ENCODE peak calls at places on chromosomes 12 and 14, in five cellular contexts. N is nephron progenitor cell, Y is fibroblast of pulmonary artery, S is tibial nerve, K is activated B cell treated with CpG ODN at 0.5 μM for 24 hours. X is an unnamed sample.

GRCh38 chr14:25696176-25696575 is 646.2 kb upstream of the STXBP6 start:
- DNase-seq in K (no peak), N (no peak), S (no peak), Y (no peak), X (no peak)

GRCh38 chr12:96483116-96483515 is 6.3 kb upstream of the CFAP54 start:
- DNase-seq in Y (no peak), K (no peak), N (no peak), S (no peak), X (no peak)

GRCh38 chr12:94714378-94714777 is 64.0 kb upstream of the TMCC3 start:
- DNase-seq in S (no peak), K (no peak), N (no peak), Y (peak; percentile 38), X (no peak)

GRCh38 chr12:122871851-122872785 is 23.8 kb downstream of the VPS37B start:
- DNase-seq in S (peak; percentile 74), Y (peak; percentile 72), N (no peak), K (peak; percentile 46), X (no peak)

GRCh38 chr14:70315942-70316341 is 43.5 kb downstream of the COX16 start:
- DNase-seq in Y (no peak), S (no peak), N (no peak), K (no peak), X (no peak)

GRCh38 chr12:95553202-95553943 is 2.1 kb upstream of the USP44 start:
- DNase-seq in K (no peak), Y (no peak), S (no peak), N (no peak), X (no peak)

GRCh38 chr12:89856431-89856830 is 147.8 kb upstream of the ATP2B1 start:
- DNase-seq in Y (peak; percentile 93), K (no peak), S (no peak), N (no peak), X (no peak)

GRCh38 chr12:123427036-123427769 is 9.3 kb downstream of the RILPL2 start:
- DNase-seq in S (no peak), Y (no peak), N (no peak), K (peak; percentile 67), X (no peak)

GRCh38 chr12:55692631-55693322 is 14.9 kb downstream of the ITGA7 start:
- DNase-seq in Y (no peak), N (no peak), K (no peak), S (no peak), X (no peak)

GRCh38 chr12:89453579-89453978 is 71.0 kb downstream of the GALNT4 start:
- DNase-seq in N (no peak), K (no peak), Y (peak; percentile 91), S (no peak), X (no peak)

GRCh38 chr14:100537701-100538565 is 49.3 kb downstream of the BEGAIN start:
- DNase-seq in K (no peak), N (peak; percentile 4), Y (no peak), S (peak; percentile 41), X (no peak)

GRCh38 chr12:88520436-88520820 is 59.8 kb downstream of the KITLG start:
- DNase-seq in K (no peak), Y (peak; percentile 24), N (no peak), S (no peak), X (no peak)

GRCh38 chr14:23430733-23431105 is 4.7 kb downstream of the MYH7 start:
- DNase-seq in K (no peak), Y (peak; percentile 8), N (no peak), S (no peak), X (no peak)

GRCh38 chr14:81529391-81529790 is 4.3 kb downstream of the SEL1L start:
- DNase-seq in N (no peak), Y (peak; percentile 36), S (no peak), K (no peak), X (no peak)

GRCh38 chr14:94617366-94617941 is 5.3 kb downstream of the SERPINA3 start:
- DNase-seq in S (no peak), N (no peak), K (no peak), Y (no peak), X (no peak)

DNA sequence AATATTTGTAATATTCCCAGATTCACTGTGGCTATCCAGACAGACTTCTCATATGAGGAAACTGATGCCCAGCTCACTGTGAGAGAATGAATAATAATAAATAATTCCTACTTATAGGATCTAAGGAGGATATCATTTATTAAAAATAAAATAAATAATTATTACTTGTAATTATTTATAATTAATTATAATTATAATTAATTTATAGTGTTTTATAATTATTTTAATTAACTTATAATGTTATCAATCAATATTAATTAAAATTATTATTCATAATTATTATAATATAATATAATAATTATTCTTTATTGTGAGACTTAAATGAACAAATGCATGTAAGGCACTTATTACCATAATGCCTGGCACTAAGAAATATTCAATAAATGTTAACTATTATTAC is 192.8 kb downstream of the GALC start:
- DNase-seq in Y (no peak), S (no peak), K (no peak), N (no peak), X (no peak)
- TF ChIP-seq CTCF in Y (no peak), S (no peak), K (no peak), N (no peak), X (no peak)

DNA sequence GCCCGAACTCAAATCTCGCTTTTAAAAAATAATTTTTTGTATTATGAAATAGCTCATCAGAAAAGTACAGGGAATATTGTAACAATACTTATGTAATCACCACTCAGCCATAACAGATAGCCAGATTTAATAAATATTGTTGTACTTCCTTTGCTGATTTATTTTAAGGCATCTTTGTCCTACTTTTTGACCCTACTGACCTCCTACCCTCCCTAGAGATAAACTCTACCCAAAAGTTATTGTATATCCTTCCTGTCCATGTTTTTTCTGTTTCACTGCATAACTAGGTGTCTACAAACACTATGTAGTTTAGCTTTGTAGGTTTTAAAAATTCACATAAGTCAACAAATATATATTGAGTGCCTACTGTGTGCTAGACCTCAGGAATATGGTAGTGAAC is 25.1 kb downstream of the SOCS2 start:
- DNase-seq in Y (no peak), S (no peak), K (no peak), N (no peak), X (no peak)
- TF ChIP-seq CTCF in Y (no peak), S (no peak), K (no peak), N (no peak), X (no peak)

GRCh38 chr14:77068515-77069200 is 29.4 kb upstream of the CIPC start:
- DNase-seq in S (no peak), K (no peak), N (no peak), Y (no peak), X (no peak)
- TF ChIP-seq CTCF in S (no peak), K (no peak), N (no peak), Y (no peak), X (peak; percentile 6)

GRCh38 chr12:131849700-131850553 is 21.7 kb downstream of the MMP17 start:
- DNase-seq in N (no peak), S (no peak), Y (no peak), K (no peak), X (no peak)

GRCh38 chr12:131852551-131853299 is 24.5 kb downstream of the MMP17 start:
- DNase-seq in N (no peak), Y (no peak), S (no peak), K (peak; percentile 29), X (no peak)

GRCh38 chr12:131851741-131852550 is 23.8 kb downstream of the MMP17 start:
- DNase-seq in N (no peak), S (no peak), Y (no peak), K (no peak), X (no peak)

GRCh38 chr12:131848753-131849152 is 20.6 kb downstream of the MMP17 start:
- DNase-seq in Y (no peak), K (no peak), S (no peak), N (no peak), X (no peak)

GRCh38 chr12:131850856-131851559 is 22.8 kb downstream of the MMP17 start:
- DNase-seq in Y (no peak), S (no peak), K (peak; percentile 42), N (peak; percentile 49), X (no peak)
- TF ChIP-seq CTCF in Y (peak; percentile 42), S (peak; percentile 26), K (no peak), N (peak; percentile 49), X (peak; percentile 84)

GRCh38 chr14:35963209-35963608 is 137.1 kb downstream of the BRMS1L start:
- DNase-seq in N (no peak), K (no peak), S (no peak), Y (no peak), X (no peak)
- TF ChIP-seq CTCF in N (peak; percentile 37), K (no peak), S (no peak), Y (peak; percentile 9), X (peak; percentile 6)

DNA sequence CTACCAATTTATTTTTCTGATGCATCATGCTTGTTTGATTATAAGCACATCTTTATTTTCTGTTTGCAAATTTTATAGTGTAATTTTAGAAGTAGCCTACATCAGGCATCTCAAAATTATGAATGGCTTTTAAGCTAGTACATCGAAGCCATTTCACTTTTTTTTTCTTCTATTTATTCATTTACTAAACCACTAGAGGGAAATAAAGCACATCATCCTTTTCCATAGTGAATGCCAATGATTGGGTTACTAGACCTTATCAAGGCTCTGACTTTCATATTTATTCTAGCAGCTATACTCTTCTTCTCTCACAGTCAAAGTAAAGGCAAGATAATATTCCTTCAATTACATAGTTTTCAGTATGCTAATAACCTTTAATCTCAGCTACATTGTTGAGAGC is 736.4 kb upstream of the LRFN5 start:
- DNase-seq in N (no peak), K (no peak), S (no peak), Y (no peak), X (no peak)
- TF ChIP-seq CTCF in N (no peak), K (no peak), S (no peak), Y (no peak), X (peak; percentile 46)

DNA sequence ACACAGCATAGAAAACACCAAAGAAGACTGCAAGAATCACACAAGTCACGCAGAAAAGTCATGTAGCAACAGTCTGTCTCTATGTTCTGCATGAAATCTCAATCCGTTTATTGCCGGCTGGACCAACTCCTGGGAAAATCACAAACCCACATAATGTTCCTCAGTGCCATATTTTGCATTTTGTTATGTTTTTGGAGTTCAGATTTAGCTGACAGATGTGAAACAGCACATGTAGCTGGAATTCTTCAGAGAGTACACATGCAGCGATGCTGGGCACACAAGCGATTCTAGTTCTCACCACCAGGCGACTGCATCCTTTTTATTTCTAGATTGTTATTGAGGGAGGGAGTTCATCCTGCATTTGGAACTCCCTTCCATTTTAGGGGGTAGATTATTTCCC is 193.2 kb downstream of the APAF1 start:
- DNase-seq in N (no peak), S (no peak), K (no peak), Y (peak; percentile 2), X (no peak)
- TF ChIP-seq CTCF in N (peak; percentile 49), S (peak; percentile 24), K (no peak), Y (peak; percentile 37), X (peak; percentile 56)

DNA sequence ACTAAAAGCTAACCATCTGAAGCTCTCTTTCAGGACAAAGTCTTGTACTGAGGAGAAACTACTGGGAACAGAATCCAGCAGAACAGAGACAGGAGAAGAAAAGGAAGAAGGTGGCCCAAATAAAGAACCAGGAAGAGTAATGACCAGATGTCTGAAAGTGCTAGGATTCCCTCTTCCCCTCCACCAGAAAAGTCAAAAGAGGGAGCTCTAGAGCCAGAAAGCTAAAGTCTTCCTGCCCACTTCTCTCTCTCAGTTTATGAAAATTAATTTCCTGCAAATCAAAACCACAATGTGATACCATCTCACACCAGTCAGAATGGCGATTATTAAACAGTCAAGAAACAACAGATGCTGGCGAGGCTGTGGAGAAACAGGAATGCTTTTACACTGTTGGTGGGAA is 47.2 kb downstream of the SPPL3 start:
- DNase-seq in N (no peak), Y (no peak), S (no peak), K (no peak), X (no peak)
- TF ChIP-seq CTCF in N (no peak), Y (peak; percentile 50), S (peak; percentile 22), K (no peak), X (peak; percentile 25)

X was measured in osteocyte.